ENCODE peak calls at places on chromosome 1, in seven cellular contexts. One of them, this sample, is unnamed.

GRCh38 chr1:30313584-30313983 is 409.8 kb downstream of the MATN1 start:
- DNase-seq in GM23248: no peak
- DNase-seq in HuH-7: no peak
- DNase-seq in stimulated activated CD4-positive, alpha-beta T cell treated with anti-CD3 and anti-CD28 coated beads, Interleukin-1b, Interleukin-23, amount 100 ng/mL, for 48 hours: no peak
- DNase-seq in substantia nigra: no peak
- DNase-seq in astrocyte of the spinal cord: no peak
- DNase-seq in cardiac fibroblast: no peak
- DNase-seq in this sample: no peak

GRCh38 chr1:108831225-108831624 is 25.7 kb downstream of the AKNAD1 start:
- DNase-seq in HuH-7: no peak
- DNase-seq in cardiac fibroblast: peak
- DNase-seq in GM23248: peak
- DNase-seq in stimulated activated CD4-positive, alpha-beta T cell treated with anti-CD3 and anti-CD28 coated beads, Interleukin-1b, Interleukin-23, amount 100 ng/mL, for 48 hours: no peak
- DNase-seq in substantia nigra: no peak
- DNase-seq in astrocyte of the spinal cord: peak
- DNase-seq in this sample: peak

GRCh38 chr1:76035053-76035452 is 39.5 kb upstream of the ST6GALNAC3 start:
- DNase-seq in HuH-7: no peak
- DNase-seq in substantia nigra: no peak
- DNase-seq in cardiac fibroblast: peak
- DNase-seq in stimulated activated CD4-positive, alpha-beta T cell treated with anti-CD3 and anti-CD28 coated beads, Interleukin-1b, Interleukin-23, amount 100 ng/mL, for 48 hours: no peak
- DNase-seq in astrocyte of the spinal cord: no peak
- DNase-seq in GM23248: no peak
- DNase-seq in this sample: peak

GRCh38 chr1:205441716-205442050 is 14.2 kb downstream of the BLACAT1 start:
- DNase-seq in stimulated activated CD4-positive, alpha-beta T cell treated with anti-CD3 and anti-CD28 coated beads, Interleukin-1b, Interleukin-23, amount 100 ng/mL, for 48 hours: no peak
- DNase-seq in substantia nigra: no peak
- DNase-seq in HuH-7: no peak
- DNase-seq in GM23248: no peak
- DNase-seq in astrocyte of the spinal cord: no peak
- DNase-seq in cardiac fibroblast: no peak
- DNase-seq in this sample: no peak

GRCh38 chr1:43205671-43206070 is 33.5 kb downstream of the CFAP57 start:
- DNase-seq in cardiac fibroblast: peak
- DNase-seq in HuH-7: no peak
- DNase-seq in astrocyte of the spinal cord: peak
- DNase-seq in stimulated activated CD4-positive, alpha-beta T cell treated with anti-CD3 and anti-CD28 coated beads, Interleukin-1b, Interleukin-23, amount 100 ng/mL, for 48 hours: no peak
- DNase-seq in substantia nigra: no peak
- DNase-seq in GM23248: peak
- DNase-seq in this sample: no peak

GRCh38 chr1:243312962-243313634 is 57.3 kb downstream of the SDCCAG8 start:
- DNase-seq in GM23248: no peak
- DNase-seq in astrocyte of the spinal cord: no peak
- DNase-seq in cardiac fibroblast: no peak
- DNase-seq in HuH-7: no peak
- DNase-seq in stimulated activated CD4-positive, alpha-beta T cell treated with anti-CD3 and anti-CD28 coated beads, Interleukin-1b, Interleukin-23, amount 100 ng/mL, for 48 hours: no peak
- DNase-seq in substantia nigra: no peak
- DNase-seq in this sample: peak

GRCh38 chr1:111227875-111228747 is 598 bp downstream of the CHI3L2 start:
- DNase-seq in astrocyte of the spinal cord: peak
- DNase-seq in stimulated activated CD4-positive, alpha-beta T cell treated with anti-CD3 and anti-CD28 coated beads, Interleukin-1b, Interleukin-23, amount 100 ng/mL, for 48 hours: no peak
- DNase-seq in substantia nigra: peak
- DNase-seq in HuH-7: peak
- DNase-seq in cardiac fibroblast: peak
- DNase-seq in GM23248: peak
- DNase-seq in this sample: peak

GRCh38 chr1:222335586-222335985 is 212.3 kb downstream of the HHIPL2 start:
- DNase-seq in substantia nigra: no peak
- DNase-seq in HuH-7: no peak
- DNase-seq in stimulated activated CD4-positive, alpha-beta T cell treated with anti-CD3 and anti-CD28 coated beads, Interleukin-1b, Interleukin-23, amount 100 ng/mL, for 48 hours: no peak
- DNase-seq in astrocyte of the spinal cord: peak
- DNase-seq in cardiac fibroblast: no peak
- DNase-seq in GM23248: no peak
- DNase-seq in this sample: no peak

GRCh38 chr1:205667909-205668643 is 12.2 kb downstream of the SLC45A3 start:
- DNase-seq in cardiac fibroblast: no peak
- DNase-seq in substantia nigra: peak
- DNase-seq in GM23248: no peak
- DNase-seq in HuH-7: no peak
- DNase-seq in stimulated activated CD4-positive, alpha-beta T cell treated with anti-CD3 and anti-CD28 coated beads, Interleukin-1b, Interleukin-23, amount 100 ng/mL, for 48 hours: no peak
- DNase-seq in astrocyte of the spinal cord: no peak
- DNase-seq in this sample: no peak

GRCh38 chr1:228554107-228554506 is 66.9 kb downstream of the RNF187 start:
- DNase-seq in astrocyte of the spinal cord: no peak
- DNase-seq in HuH-7: no peak
- DNase-seq in cardiac fibroblast: no peak
- DNase-seq in GM23248: no peak
- DNase-seq in stimulated activated CD4-positive, alpha-beta T cell treated with anti-CD3 and anti-CD28 coated beads, Interleukin-1b, Interleukin-23, amount 100 ng/mL, for 48 hours: no peak
- DNase-seq in substantia nigra: no peak
- DNase-seq in this sample: no peak

GRCh38 chr1:176515310-176515709 is 52.3 kb downstream of the PAPPA2 start:
- DNase-seq in substantia nigra: no peak
- DNase-seq in astrocyte of the spinal cord: peak
- DNase-seq in HuH-7: no peak
- DNase-seq in cardiac fibroblast: peak
- DNase-seq in GM23248: peak
- DNase-seq in stimulated activated CD4-positive, alpha-beta T cell treated with anti-CD3 and anti-CD28 coated beads, Interleukin-1b, Interleukin-23, amount 100 ng/mL, for 48 hours: no peak
- DNase-seq in this sample: no peak

GRCh38 chr1:160264795-160265307 is 2.5 kb upstream of the DCAF8 start:
- DNase-seq in astrocyte of the spinal cord: no peak
- DNase-seq in stimulated activated CD4-positive, alpha-beta T cell treated with anti-CD3 and anti-CD28 coated beads, Interleukin-1b, Interleukin-23, amount 100 ng/mL, for 48 hours: no peak
- DNase-seq in HuH-7: no peak
- DNase-seq in substantia nigra: no peak
- DNase-seq in GM23248: no peak
- DNase-seq in cardiac fibroblast: no peak
- DNase-seq in this sample: no peak

GRCh38 chr1:157042852-157043251 is 2.7 kb downstream of the ARHGEF11 start:
- DNase-seq in cardiac fibroblast: peak
- DNase-seq in stimulated activated CD4-positive, alpha-beta T cell treated with anti-CD3 and anti-CD28 coated beads, Interleukin-1b, Interleukin-23, amount 100 ng/mL, for 48 hours: no peak
- DNase-seq in HuH-7: no peak
- DNase-seq in GM23248: peak
- DNase-seq in substantia nigra: no peak
- DNase-seq in astrocyte of the spinal cord: no peak
- DNase-seq in this sample: no peak

GRCh38 chr1:54199151-54199764 is 572 bp downstream of the CYB5RL start:
- DNase-seq in cardiac fibroblast: no peak
- DNase-seq in substantia nigra: no peak
- DNase-seq in HuH-7: peak
- DNase-seq in astrocyte of the spinal cord: no peak
- DNase-seq in GM23248: peak
- DNase-seq in stimulated activated CD4-positive, alpha-beta T cell treated with anti-CD3 and anti-CD28 coated beads, Interleukin-1b, Interleukin-23, amount 100 ng/mL, for 48 hours: no peak
- DNase-seq in this sample: peak

GRCh38 chr1:153791856-153792253 is 16.6 kb downstream of the SLC27A3 start:
- DNase-seq in HuH-7: no peak
- DNase-seq in astrocyte of the spinal cord: peak
- DNase-seq in cardiac fibroblast: peak
- DNase-seq in substantia nigra: no peak
- DNase-seq in stimulated activated CD4-positive, alpha-beta T cell treated with anti-CD3 and anti-CD28 coated beads, Interleukin-1b, Interleukin-23, amount 100 ng/mL, for 48 hours: peak
- DNase-seq in GM23248: peak
- DNase-seq in this sample: peak

GRCh38 chr1:236486315-236486714 is 37.5 kb upstream of the LGALS8 start:
- DNase-seq in astrocyte of the spinal cord: no peak
- DNase-seq in GM23248: peak
- DNase-seq in substantia nigra: no peak
- DNase-seq in HuH-7: no peak
- DNase-seq in cardiac fibroblast: no peak
- DNase-seq in stimulated activated CD4-positive, alpha-beta T cell treated with anti-CD3 and anti-CD28 coated beads, Interleukin-1b, Interleukin-23, amount 100 ng/mL, for 48 hours: no peak
- DNase-seq in this sample: no peak

GRCh38 chr1:109239580-109240068 is 9.7 kb upstream of the CELSR2 start:
- DNase-seq in stimulated activated CD4-positive, alpha-beta T cell treated with anti-CD3 and anti-CD28 coated beads, Interleukin-1b, Interleukin-23, amount 100 ng/mL, for 48 hours: peak
- DNase-seq in astrocyte of the spinal cord: peak
- DNase-seq in substantia nigra: peak
- DNase-seq in HuH-7: no peak
- DNase-seq in GM23248: peak
- DNase-seq in cardiac fibroblast: peak
- DNase-seq in this sample: peak

GRCh38 chr1:1230656-1231399 is 973 bp downstream of the SDF4 start:
- DNase-seq in GM23248: peak
- DNase-seq in HuH-7: peak
- DNase-seq in substantia nigra: no peak
- DNase-seq in astrocyte of the spinal cord: peak
- DNase-seq in cardiac fibroblast: peak
- DNase-seq in stimulated activated CD4-positive, alpha-beta T cell treated with anti-CD3 and anti-CD28 coated beads, Interleukin-1b, Interleukin-23, amount 100 ng/mL, for 48 hours: no peak
- DNase-seq in this sample: peak

GRCh38 chr1:92599184-92599583 is 112.5 kb upstream of the GFI1 start:
- DNase-seq in stimulated activated CD4-positive, alpha-beta T cell treated with anti-CD3 and anti-CD28 coated beads, Interleukin-1b, Interleukin-23, amount 100 ng/mL, for 48 hours: no peak
- DNase-seq in substantia nigra: no peak
- DNase-seq in astrocyte of the spinal cord: peak
- DNase-seq in HuH-7: peak
- DNase-seq in cardiac fibroblast: peak
- DNase-seq in GM23248: peak
- DNase-seq in this sample: peak

GRCh38 chr1:100629391-100629790 is 90.2 kb upstream of the VCAM1 start:
- DNase-seq in GM23248: peak
- DNase-seq in HuH-7: no peak
- DNase-seq in cardiac fibroblast: no peak
- DNase-seq in stimulated activated CD4-positive, alpha-beta T cell treated with anti-CD3 and anti-CD28 coated beads, Interleukin-1b, Interleukin-23, amount 100 ng/mL, for 48 hours: no peak
- DNase-seq in astrocyte of the spinal cord: peak
- DNase-seq in substantia nigra: no peak
- DNase-seq in this sample: peak

GRCh38 chr1:246372502-246372901 is 134.6 kb downstream of the SMYD3 start:
- DNase-seq in substantia nigra: no peak
- DNase-seq in stimulated activated CD4-positive, alpha-beta T cell treated with anti-CD3 and anti-CD28 coated beads, Interleukin-1b, Interleukin-23, amount 100 ng/mL, for 48 hours: no peak
- DNase-seq in cardiac fibroblast: peak
- DNase-seq in astrocyte of the spinal cord: no peak
- DNase-seq in GM23248: no peak
- DNase-seq in HuH-7: no peak
- DNase-seq in this sample: no peak

GRCh38 chr1:205436776-205437485 is 15.1 kb upstream of the LEMD1 start:
- DNase-seq in GM23248: no peak
- DNase-seq in astrocyte of the spinal cord: no peak
- DNase-seq in substantia nigra: no peak
- DNase-seq in cardiac fibroblast: no peak
- DNase-seq in stimulated activated CD4-positive, alpha-beta T cell treated with anti-CD3 and anti-CD28 coated beads, Interleukin-1b, Interleukin-23, amount 100 ng/mL, for 48 hours: no peak
- DNase-seq in HuH-7: no peak
- DNase-seq in this sample: no peak

GRCh38 chr1:9250336-9250585 is 15.7 kb downstream of the H6PD start:
- DNase-seq in substantia nigra: no peak
- DNase-seq in GM23248: no peak
- DNase-seq in HuH-7: no peak
- DNase-seq in cardiac fibroblast: no peak
- DNase-seq in astrocyte of the spinal cord: no peak
- DNase-seq in stimulated activated CD4-positive, alpha-beta T cell treated with anti-CD3 and anti-CD28 coated beads, Interleukin-1b, Interleukin-23, amount 100 ng/mL, for 48 hours: no peak
- DNase-seq in this sample: no peak

GRCh38 chr1:200708769-200709168 is 29.9 kb upstream of the CAMSAP2 start:
- DNase-seq in substantia nigra: no peak
- DNase-seq in astrocyte of the spinal cord: no peak
- DNase-seq in HuH-7: no peak
- DNase-seq in GM23248: peak
- DNase-seq in stimulated activated CD4-positive, alpha-beta T cell treated with anti-CD3 and anti-CD28 coated beads, Interleukin-1b, Interleukin-23, amount 100 ng/mL, for 48 hours: no peak
- DNase-seq in cardiac fibroblast: no peak
- DNase-seq in this sample: no peak

GRCh38 chr1:51842255-51842654 is 36.3 kb downstream of the NRDC start:
- DNase-seq in GM23248: no peak
- DNase-seq in cardiac fibroblast: no peak
- DNase-seq in HuH-7: no peak
- DNase-seq in astrocyte of the spinal cord: no peak
- DNase-seq in substantia nigra: no peak
- DNase-seq in stimulated activated CD4-positive, alpha-beta T cell treated with anti-CD3 and anti-CD28 coated beads, Interleukin-1b, Interleukin-23, amount 100 ng/mL, for 48 hours: no peak
- DNase-seq in this sample: no peak

GRCh38 chr1:6502000-6502891 is 10.8 kb upstream of the PLEKHG5 start:
- DNase-seq in astrocyte of the spinal cord: no peak
- DNase-seq in stimulated activated CD4-positive, alpha-beta T cell treated with anti-CD3 and anti-CD28 coated beads, Interleukin-1b, Interleukin-23, amount 100 ng/mL, for 48 hours: no peak
- DNase-seq in GM23248: peak
- DNase-seq in HuH-7: no peak
- DNase-seq in substantia nigra: peak
- DNase-seq in cardiac fibroblast: peak
- DNase-seq in this sample: peak

GRCh38 chr1:202967684-202968281 is 726 bp upstream of the CYB5R1 start:
- DNase-seq in cardiac fibroblast: no peak
- DNase-seq in HuH-7: peak
- DNase-seq in substantia nigra: peak
- DNase-seq in astrocyte of the spinal cord: peak
- DNase-seq in stimulated activated CD4-positive, alpha-beta T cell treated with anti-CD3 and anti-CD28 coated beads, Interleukin-1b, Interleukin-23, amount 100 ng/mL, for 48 hours: no peak
- DNase-seq in GM23248: peak
- DNase-seq in this sample: no peak

GRCh38 chr1:199353906-199354305 is 673.6 kb upstream of the NR5A2 start:
- DNase-seq in HuH-7: no peak
- DNase-seq in substantia nigra: no peak
- DNase-seq in GM23248: no peak
- DNase-seq in astrocyte of the spinal cord: peak
- DNase-seq in stimulated activated CD4-positive, alpha-beta T cell treated with anti-CD3 and anti-CD28 coated beads, Interleukin-1b, Interleukin-23, amount 100 ng/mL, for 48 hours: no peak
- DNase-seq in cardiac fibroblast: no peak
- DNase-seq in this sample: peak